ENCODE peak calls at places on chromosomes 3 and 15, in nine cellular contexts. M is BJ, S is GM20000, C is cardiac fibroblast, K is mesothelial cell of epicardium, G is astrocyte of the spinal cord, E is foreskin fibroblast, W is B cell, U is SK-N-SH. X is an unnamed sample.

GRCh38 chr15:88438181-88438580 is 29.0 kb downstream of the MRPL46 start:
- DNase-seq in M (no peak), S (no peak), C (no peak), K (no peak), G (no peak), E (no peak), W (no peak), U (no peak), X (no peak)

GRCh38 chr3:65761890-65762605 is 276.7 kb downstream of the MAGI1 start:
- DNase-seq in M (no peak), S (no peak), C (no peak), K (no peak), G (no peak), E (no peak), W (no peak), U (no peak), X (no peak)

GRCh38 chr15:89399390-89400120 is 64.9 kb upstream of the POLG start:
- DNase-seq in M (no peak), S (peak; percentile 92), C (no peak), K (no peak), G (no peak), E (no peak), W (peak; percentile 63), U (peak; percentile 92), X (no peak)

GRCh38 chr3:107421170-107421792 is 44.0 kb downstream of the CCDC54 start:
- DNase-seq in M (no peak), S (peak; percentile 52), C (peak; percentile 81), K (no peak), G (peak; percentile 77), E (peak; percentile 78), W (peak; percentile 54), U (peak; percentile 50), X (no peak)

GRCh38 chr15:71329509-71330260 is 214.4 kb downstream of the THSD4 start:
- DNase-seq in M (peak; percentile 65), S (no peak), C (peak; percentile 24), K (no peak), G (peak; percentile 64), E (peak; percentile 69), W (no peak), U (no peak), X (no peak)

GRCh38 chr15:98983333-98983732 is 24.3 kb downstream of the PGPEP1L start:
- DNase-seq in M (peak; percentile 87), S (no peak), C (peak; percentile 70), K (no peak), G (peak; percentile 77), E (peak; percentile 87), W (no peak), U (no peak), X (no peak)

GRCh38 chr3:43198791-43199644 is 87.3 kb upstream of the SNRK start:
- DNase-seq in M (no peak), S (no peak), C (no peak), K (no peak), G (no peak), E (no peak), W (no peak), U (no peak), X (no peak)

GRCh38 chr3:3200632-3201212 is 21.2 kb upstream of the CRBN start:
- DNase-seq in M (no peak), S (peak; percentile 49), C (peak; percentile 82), K (peak; percentile 36), G (peak; percentile 76), E (peak; percentile 50), W (peak; percentile 49), U (peak; percentile 38), X (peak; percentile 38)

GRCh38 chr15:57231559-57231958 is 144.7 kb upstream of the CGNL1 start:
- DNase-seq in M (no peak), S (no peak), C (no peak), K (no peak), G (no peak), E (no peak), W (no peak), U (no peak), X (no peak)

GRCh38 chr3:19149388-19149787 is 1.1 kb downstream of the KCNH8 start:
- DNase-seq in M (no peak), S (peak; percentile 19), C (peak; percentile 37), K (peak; percentile 31), G (peak; percentile 47), E (peak; percentile 25), W (peak; percentile 61), U (no peak), X (peak; percentile 18)

GRCh38 chr15:42203891-42204290 is 4.2 kb downstream of the VPS39 start:
- DNase-seq in M (peak; percentile 20), S (no peak), C (no peak), K (no peak), G (peak; percentile 36), E (no peak), W (no peak), U (no peak), X (no peak)

GRCh38 chr3:146701246-146701645 is 96.1 kb upstream of the PLSCR5 start:
- DNase-seq in M (no peak), S (no peak), C (no peak), K (no peak), G (no peak), E (no peak), W (no peak), U (no peak), X (no peak)

GRCh38 chr15:81133782-81134461 is at the start of gene CFAP161:
- DNase-seq in M (no peak), S (peak; percentile 42), C (peak; percentile 77), K (peak; percentile 68), G (peak; percentile 49), E (peak; percentile 78), W (peak; percentile 6), U (peak; percentile 93), X (peak; percentile 79)

GRCh38 chr3:184526158-184526483 is 35.5 kb upstream of the EPHB3 start:
- DNase-seq in M (no peak), S (no peak), C (no peak), K (no peak), G (no peak), E (peak; percentile 36), W (no peak), U (no peak), X (no peak)
- TF ChIP-seq CTCF in M (no peak), S (no peak), C (no peak), K (no peak), G (peak; percentile 0), E (no peak), W (no peak), U (no peak), X (peak; percentile 35)

GRCh38 chr15:66706225-66706732 is 4.2 kb downstream of the SMAD6 start:
- DNase-seq in M (no peak), S (peak; percentile 42), C (peak; percentile 78), K (no peak), G (no peak), E (peak; percentile 80), W (no peak), U (peak; percentile 74), X (no peak)
- TF ChIP-seq CTCF in M (peak; percentile 68), S (no peak), C (peak; percentile 35), K (peak; percentile 56), G (peak; percentile 57), E (peak; percentile 56), W (no peak), U (peak; percentile 65), X (peak; percentile 57)

GRCh38 chr15:75647370-75648155 is at the start of gene SNX33:
- DNase-seq in M (no peak), S (peak; percentile 84), C (peak; percentile 94), K (peak; percentile 61), G (peak; percentile 91), E (peak; percentile 94), W (peak; percentile 47), U (peak; percentile 94), X (peak; percentile 57)
- TF ChIP-seq CTCF in M (peak; percentile 54), S (peak; percentile 44), C (peak; percentile 20), K (no peak), G (peak; percentile 59), E (peak; percentile 53), W (peak; percentile 20), U (peak; percentile 65), X (peak; percentile 60)

GRCh38 chr3:48536116-48536515 is 20.5 kb downstream of the PFKFB4 start:
- DNase-seq in M (no peak), S (no peak), C (no peak), K (no peak), G (no peak), E (no peak), W (no peak), U (no peak), X (no peak)

GRCh38 chr3:48536787-48537186 is 19.8 kb downstream of the PFKFB4 start:
- DNase-seq in M (no peak), S (no peak), C (no peak), K (no peak), G (no peak), E (no peak), W (no peak), U (no peak), X (no peak)

GRCh38 chr3:48543271-48543866 is 13.2 kb downstream of the PFKFB4 start:
- DNase-seq in M (no peak), S (no peak), C (peak; percentile 17), K (no peak), G (no peak), E (peak; percentile 58), W (no peak), U (peak; percentile 71), X (no peak)

GRCh38 chr3:48535578-48535977 is 21.0 kb downstream of the PFKFB4 start:
- DNase-seq in M (no peak), S (no peak), C (no peak), K (no peak), G (no peak), E (no peak), W (no peak), U (no peak), X (no peak)

DNA sequence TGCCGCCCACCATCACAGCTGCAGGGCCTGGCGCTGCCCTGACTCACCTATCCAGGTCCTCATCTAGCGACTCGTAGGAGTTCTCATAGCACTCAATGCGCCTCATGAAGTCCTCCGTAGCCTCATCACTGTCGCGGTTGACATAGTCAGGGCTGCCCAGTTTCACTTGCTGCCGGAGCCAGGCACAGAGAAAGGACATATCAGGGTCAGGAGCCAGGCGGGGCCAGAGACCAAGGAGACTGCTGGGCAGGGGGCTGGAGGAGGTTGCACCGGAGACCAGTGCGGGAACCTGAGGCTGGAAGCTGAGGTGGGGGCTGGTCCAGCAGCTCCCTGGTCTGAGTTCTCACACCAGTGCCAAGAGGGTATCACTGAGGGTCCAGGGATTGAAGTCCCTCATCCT is 18.2 kb downstream of the PFKFB4 start:
- DNase-seq in M (no peak), S (no peak), C (no peak), K (no peak), G (no peak), E (no peak), W (no peak), U (no peak), X (no peak)
- TF ChIP-seq CTCF in M (no peak), S (no peak), C (no peak), K (no peak), G (no peak), E (no peak), W (no peak), U (no peak), X (no peak)

DNA sequence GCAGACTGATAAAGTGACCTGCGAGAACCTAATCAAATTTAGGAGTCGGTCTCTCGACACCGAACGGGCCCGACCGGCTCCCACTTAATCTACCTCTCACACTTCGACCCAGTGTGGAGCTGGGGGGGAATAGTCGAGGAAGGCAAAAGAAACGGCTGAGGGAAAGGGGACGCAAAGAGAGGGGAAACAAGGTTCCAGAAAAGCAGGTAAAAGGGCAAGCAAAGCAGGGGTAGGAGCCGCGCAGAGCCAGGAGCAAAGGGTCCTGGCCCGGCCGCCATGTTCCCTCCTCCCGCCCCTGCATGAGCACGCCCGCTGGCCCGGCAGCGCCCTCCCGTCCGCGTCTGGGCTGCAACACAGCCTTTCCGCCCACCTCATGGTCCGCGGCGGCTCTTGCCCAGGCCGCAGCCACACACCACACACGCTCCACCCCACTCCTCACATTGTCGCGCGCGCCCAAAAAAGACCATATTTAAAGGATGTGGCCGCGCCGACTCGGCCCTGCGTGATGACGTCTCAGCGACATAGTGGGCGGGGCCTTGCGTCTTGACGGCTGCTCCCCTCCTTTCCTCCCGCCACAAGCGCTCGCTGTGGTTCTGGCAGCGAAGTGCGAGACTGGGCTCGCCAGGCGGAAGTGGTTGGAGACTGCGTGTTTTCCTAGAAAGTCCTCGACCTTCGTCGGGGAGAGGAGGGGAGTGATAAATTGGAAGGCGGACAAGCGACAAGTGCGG is at the start of gene ICE2:
- DNase-seq in M (peak; percentile 66), S (peak; percentile 87), C (peak; percentile 96), K (peak; percentile 90), G (peak; percentile 96), E (peak; percentile 97), W (peak; percentile 94), U (peak; percentile 90), X (peak; percentile 87)
- TF ChIP-seq CTCF in M (peak; percentile 14), S (peak; percentile 1), C (no peak), K (no peak), G (no peak), E (no peak), W (no peak), U (no peak), X (peak; percentile 12)

X was measured in progenitor cell of endocrine pancreas.